ENCODE peak calls at places on chromosomes 11 and 22, in five cellular contexts. One of them, this sample, is unnamed.

GRCh38 chr11:69442807-69443137 is 38.7 kb upstream of the LINC01488 start:
- DNase-seq in psoas muscle: no peak
- DNase-seq in mucosa of descending colon: peak
- DNase-seq in fibroblast of mammary gland: peak
- DNase-seq in fibroblast of pulmonary artery: no peak
- DNase-seq in this sample: peak

GRCh38 chr22:39454385-39454871 is 2.4 kb upstream of the MGAT3 start:
- DNase-seq in psoas muscle: no peak
- DNase-seq in fibroblast of mammary gland: no peak
- DNase-seq in fibroblast of pulmonary artery: peak
- DNase-seq in mucosa of descending colon: no peak
- DNase-seq in this sample: no peak

GRCh38 chr11:130652671-130653335 is 204.4 kb downstream of the ADAMTS15 start:
- DNase-seq in fibroblast of mammary gland: peak
- DNase-seq in mucosa of descending colon: no peak
- DNase-seq in psoas muscle: peak
- DNase-seq in fibroblast of pulmonary artery: peak
- DNase-seq in this sample: peak

GRCh38 chr11:119875841-119876600 is 147.0 kb upstream of the NECTIN1 start:
- DNase-seq in psoas muscle: no peak
- DNase-seq in mucosa of descending colon: no peak
- DNase-seq in fibroblast of pulmonary artery: no peak
- DNase-seq in fibroblast of mammary gland: no peak
- DNase-seq in this sample: no peak

GRCh38 chr11:7143908-7144307 is 55.1 kb downstream of the RBMXL2 start:
- DNase-seq in psoas muscle: no peak
- DNase-seq in fibroblast of mammary gland: peak
- DNase-seq in fibroblast of pulmonary artery: peak
- DNase-seq in mucosa of descending colon: no peak
- DNase-seq in this sample: no peak

GRCh38 chr11:83004855-83005556 is 66.7 kb downstream of the RAB30 start:
- DNase-seq in fibroblast of mammary gland: no peak
- DNase-seq in fibroblast of pulmonary artery: no peak
- DNase-seq in psoas muscle: no peak
- DNase-seq in mucosa of descending colon: no peak
- DNase-seq in this sample: peak

GRCh38 chr11:131546218-131546895 is 175.9 kb downstream of the NTM start:
- DNase-seq in mucosa of descending colon: no peak
- DNase-seq in fibroblast of mammary gland: no peak
- DNase-seq in fibroblast of pulmonary artery: no peak
- DNase-seq in psoas muscle: no peak
- DNase-seq in this sample: no peak

GRCh38 chr11:100969008-100969407 is 160.6 kb downstream of the PGR start:
- DNase-seq in fibroblast of mammary gland: no peak
- DNase-seq in mucosa of descending colon: no peak
- DNase-seq in fibroblast of pulmonary artery: no peak
- DNase-seq in psoas muscle: no peak
- DNase-seq in this sample: no peak

GRCh38 chr11:67610302-67610868 is 3.6 kb downstream of the NDUFV1 start:
- DNase-seq in mucosa of descending colon: no peak
- DNase-seq in psoas muscle: no peak
- DNase-seq in fibroblast of mammary gland: no peak
- DNase-seq in fibroblast of pulmonary artery: no peak
- DNase-seq in this sample: no peak

GRCh38 chr11:72328366-72329224 is 84.6 kb upstream of the PHOX2A start:
- DNase-seq in fibroblast of pulmonary artery: peak
- DNase-seq in fibroblast of mammary gland: peak
- DNase-seq in mucosa of descending colon: no peak
- DNase-seq in psoas muscle: no peak
- DNase-seq in this sample: peak

GRCh38 chr11:15663778-15664218 is 549.1 kb downstream of the INSC start:
- DNase-seq in fibroblast of pulmonary artery: no peak
- DNase-seq in fibroblast of mammary gland: no peak
- DNase-seq in mucosa of descending colon: no peak
- DNase-seq in psoas muscle: no peak
- DNase-seq in this sample: no peak

GRCh38 chr11:119206512-119207299 is 567 bp downstream of the CBL start:
- DNase-seq in mucosa of descending colon: peak
- DNase-seq in fibroblast of mammary gland: peak
- DNase-seq in psoas muscle: peak
- DNase-seq in fibroblast of pulmonary artery: no peak
- DNase-seq in this sample: no peak

GRCh38 chr11:111303476-111303875 is 5.1 kb downstream of the POU2AF3 start:
- DNase-seq in mucosa of descending colon: peak
- DNase-seq in psoas muscle: no peak
- DNase-seq in fibroblast of mammary gland: no peak
- DNase-seq in fibroblast of pulmonary artery: no peak
- DNase-seq in this sample: no peak

GRCh38 chr11:64031001-64031400 is 4.7 kb upstream of the FLRT1 start:
- DNase-seq in psoas muscle: no peak
- DNase-seq in fibroblast of pulmonary artery: no peak
- DNase-seq in fibroblast of mammary gland: no peak
- DNase-seq in mucosa of descending colon: no peak
- DNase-seq in this sample: no peak

GRCh38 chr11:128052912-128053641 is 534.3 kb downstream of the ETS1 start:
- DNase-seq in fibroblast of pulmonary artery: peak
- DNase-seq in fibroblast of mammary gland: peak
- DNase-seq in mucosa of descending colon: no peak
- DNase-seq in psoas muscle: no peak
- DNase-seq in this sample: peak

GRCh38 chr11:133047036-133047800 is 485.1 kb downstream of the OPCML start:
- DNase-seq in fibroblast of mammary gland: no peak
- DNase-seq in fibroblast of pulmonary artery: no peak
- DNase-seq in psoas muscle: no peak
- DNase-seq in mucosa of descending colon: no peak
- DNase-seq in this sample: no peak

DNA sequence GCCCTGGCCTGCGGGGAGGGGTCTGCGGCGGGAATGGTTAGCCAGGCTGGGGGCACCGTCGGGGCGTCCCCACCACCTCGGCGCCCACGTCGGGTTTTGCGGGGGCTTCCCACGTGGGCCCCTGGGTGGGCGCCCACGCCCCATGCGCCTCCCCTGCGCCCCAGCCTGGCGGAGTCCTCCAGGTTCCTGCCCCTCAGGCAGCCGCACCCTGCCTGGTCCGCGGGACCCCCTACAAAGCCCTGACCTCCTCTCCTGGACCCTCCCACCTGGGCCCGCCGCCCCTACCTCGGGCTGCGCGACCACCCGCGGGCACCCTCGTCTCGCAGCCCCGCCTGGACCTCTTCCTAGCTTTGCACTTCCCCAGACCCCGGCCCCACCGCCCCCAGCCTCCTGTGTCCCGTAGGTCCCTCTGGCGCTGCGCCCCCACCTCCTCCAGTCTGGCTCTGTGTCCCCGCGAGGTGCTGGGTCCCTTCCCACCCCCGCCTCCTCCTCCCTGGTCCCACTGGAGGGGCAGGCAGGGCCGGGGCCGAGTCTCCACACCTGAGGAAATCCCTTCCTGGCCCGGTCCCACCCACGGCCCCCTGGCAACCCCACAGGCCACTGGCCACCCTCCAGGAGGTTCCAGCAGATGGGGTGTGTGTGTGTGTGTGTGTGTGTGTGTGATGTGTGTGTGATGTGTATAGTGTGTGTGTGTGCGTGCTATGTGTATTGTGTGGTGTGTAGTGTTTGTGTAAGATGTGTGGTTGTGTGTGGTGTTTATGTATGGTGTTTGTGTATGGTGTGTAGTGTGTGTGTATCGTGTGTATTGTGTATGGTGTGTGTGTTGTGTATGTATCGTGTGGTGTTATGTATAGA is 11.8 kb downstream of the PIM3 start:
- DNase-seq in fibroblast of pulmonary artery: no peak
- DNase-seq in psoas muscle: peak
- DNase-seq in mucosa of descending colon: peak
- DNase-seq in fibroblast of mammary gland: no peak
- DNase-seq in this sample: no peak
- H3K4me3 ChIP-seq in fibroblast of pulmonary artery: no peak
- H3K4me3 ChIP-seq in psoas muscle: peak
- H3K4me3 ChIP-seq in mucosa of descending colon: no peak
- H3K4me3 ChIP-seq in fibroblast of mammary gland: no peak
- H3K4me3 ChIP-seq in this sample: no peak

DNA sequence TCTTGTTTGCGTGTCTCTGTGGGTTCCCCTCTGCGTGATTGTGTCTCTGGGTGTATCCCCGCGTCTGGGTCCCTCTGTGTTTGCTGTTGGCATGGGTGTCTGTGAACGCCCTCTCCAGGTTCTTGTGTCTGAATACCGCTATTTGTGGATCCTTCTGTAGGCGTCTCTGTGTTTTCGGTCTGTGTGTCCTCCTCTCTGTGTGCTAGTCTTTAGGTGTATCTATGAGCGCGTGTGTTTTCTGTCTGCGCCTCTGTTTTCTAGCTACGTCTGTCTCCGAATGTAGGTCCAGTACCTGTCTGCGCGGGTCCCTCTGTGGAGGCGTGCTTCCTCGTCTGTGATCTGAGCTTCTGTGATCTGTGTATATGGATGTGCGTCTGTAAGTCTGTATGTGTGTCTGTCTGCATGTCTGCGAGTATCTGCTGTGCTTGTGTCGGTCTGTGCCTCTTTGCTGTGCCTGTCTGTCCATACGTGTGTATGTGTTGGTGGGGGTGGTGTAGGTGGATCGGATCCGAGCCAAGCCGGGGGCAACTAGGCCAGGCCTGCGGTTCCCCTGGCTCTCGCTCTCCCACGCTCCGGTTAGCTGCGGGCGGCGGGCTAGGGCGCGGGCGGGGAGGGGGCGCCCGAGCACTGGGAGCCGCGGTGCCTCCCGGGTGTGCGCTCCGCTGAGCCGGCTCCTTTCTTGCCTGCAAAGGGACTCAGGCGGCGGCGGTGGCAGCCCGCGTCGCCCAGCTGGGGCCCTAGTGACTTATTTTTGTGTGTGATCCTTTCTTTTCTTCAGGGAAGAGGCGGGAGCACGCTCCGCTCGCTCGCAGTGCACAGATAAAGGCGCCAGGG is 105.3 kb upstream of the E2F8 start:
- DNase-seq in fibroblast of pulmonary artery: peak
- DNase-seq in mucosa of descending colon: no peak
- DNase-seq in psoas muscle: peak
- DNase-seq in fibroblast of mammary gland: peak
- DNase-seq in this sample: no peak
- H3K4me3 ChIP-seq in fibroblast of pulmonary artery: peak
- H3K4me3 ChIP-seq in mucosa of descending colon: no peak
- H3K4me3 ChIP-seq in psoas muscle: peak
- H3K4me3 ChIP-seq in fibroblast of mammary gland: peak
- H3K4me3 ChIP-seq in this sample: peak

DNA sequence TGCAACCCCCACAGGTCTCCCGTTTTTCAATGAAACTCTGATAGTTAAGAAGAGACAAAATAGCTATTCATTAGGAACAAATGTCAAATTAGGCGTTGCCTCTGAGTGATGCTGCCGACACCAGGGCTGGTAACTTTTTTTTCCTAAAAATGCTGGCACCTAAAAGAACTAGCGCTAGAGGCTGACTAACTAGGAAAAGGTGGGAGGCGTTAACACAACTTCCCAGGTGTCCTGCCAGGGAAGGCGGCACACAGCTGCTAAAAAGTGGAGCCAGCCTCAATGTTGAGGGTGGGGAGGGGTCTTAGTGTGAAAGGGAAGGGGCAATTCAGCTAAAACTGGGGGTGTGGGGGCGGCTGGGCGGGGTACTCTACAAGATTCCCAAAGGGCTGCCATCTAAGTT is 5.4 kb downstream of the MN1 start:
- DNase-seq in mucosa of descending colon: no peak
- DNase-seq in fibroblast of mammary gland: no peak
- DNase-seq in psoas muscle: no peak
- DNase-seq in fibroblast of pulmonary artery: no peak
- DNase-seq in this sample: no peak
- H3K4me3 ChIP-seq in mucosa of descending colon: no peak
- H3K4me3 ChIP-seq in fibroblast of mammary gland: no peak
- H3K4me3 ChIP-seq in psoas muscle: peak
- H3K4me3 ChIP-seq in fibroblast of pulmonary artery: peak
- H3K4me3 ChIP-seq in this sample: peak

DNA sequence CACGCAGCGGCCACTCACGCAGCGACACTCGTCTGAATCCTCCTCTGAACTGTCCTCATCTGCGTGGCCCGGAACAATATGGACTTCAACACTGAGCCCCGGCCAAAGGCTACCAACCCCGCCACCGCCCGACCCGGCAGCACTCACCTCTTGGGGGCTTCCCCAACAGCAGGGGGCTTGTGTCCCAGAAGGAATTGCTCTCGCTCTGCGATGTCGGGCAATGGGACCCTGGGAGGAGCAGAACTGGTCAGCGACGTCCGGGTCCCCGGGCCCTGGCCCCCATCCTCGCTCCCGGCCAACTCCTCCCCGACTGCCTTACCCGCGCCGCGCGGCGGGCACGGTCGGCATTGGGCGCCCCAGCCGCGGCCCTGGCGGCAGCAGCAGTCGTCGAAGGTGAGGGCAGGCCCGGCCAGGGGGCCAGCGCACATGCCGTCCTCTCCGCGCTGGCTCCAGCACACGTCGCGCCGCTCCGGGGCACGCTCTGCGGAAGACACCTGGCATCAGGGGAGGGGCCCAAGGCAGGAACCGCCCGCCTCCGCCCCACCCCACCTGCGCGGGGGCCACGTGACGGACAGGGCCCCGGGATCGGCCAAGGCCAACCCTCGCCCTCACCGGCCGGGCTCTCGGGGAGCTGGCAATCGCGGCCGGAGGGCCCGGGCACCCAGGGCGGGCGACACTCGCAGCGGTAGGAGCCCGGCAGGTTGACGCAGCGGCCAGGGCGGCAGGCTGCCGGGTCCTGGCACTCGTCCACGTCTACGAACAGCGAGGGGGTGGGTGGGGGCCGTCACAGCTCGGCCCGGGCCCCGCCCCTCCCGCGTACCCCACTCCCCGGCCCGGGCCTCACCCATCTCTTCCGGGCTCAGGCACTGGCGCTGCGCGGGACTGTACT is 14.8 kb downstream of the SCYL1 start:
- DNase-seq in psoas muscle: no peak
- DNase-seq in fibroblast of mammary gland: no peak
- DNase-seq in fibroblast of pulmonary artery: no peak
- DNase-seq in mucosa of descending colon: peak
- DNase-seq in this sample: no peak
- H3K4me3 ChIP-seq in psoas muscle: peak
- H3K4me3 ChIP-seq in fibroblast of mammary gland: peak
- H3K4me3 ChIP-seq in fibroblast of pulmonary artery: peak
- H3K4me3 ChIP-seq in mucosa of descending colon: peak
- H3K4me3 ChIP-seq in this sample: peak

GRCh38 chr11:94767701-94768601 is at the start of gene AMOTL1:
- DNase-seq in psoas muscle: peak
- DNase-seq in mucosa of descending colon: peak
- DNase-seq in fibroblast of mammary gland: peak
- DNase-seq in fibroblast of pulmonary artery: peak
- DNase-seq in this sample: peak
- H3K4me3 ChIP-seq in psoas muscle: peak
- H3K4me3 ChIP-seq in mucosa of descending colon: peak
- H3K4me3 ChIP-seq in fibroblast of mammary gland: peak
- H3K4me3 ChIP-seq in fibroblast of pulmonary artery: peak
- H3K4me3 ChIP-seq in this sample: peak

GRCh38 chr11:62676698-62677097 is 2.2 kb downstream of the UBXN1 start:
- DNase-seq in fibroblast of pulmonary artery: no peak
- DNase-seq in psoas muscle: no peak
- DNase-seq in mucosa of descending colon: no peak
- DNase-seq in fibroblast of mammary gland: no peak
- DNase-seq in this sample: no peak
- H3K4me3 ChIP-seq in fibroblast of pulmonary artery: no peak
- H3K4me3 ChIP-seq in psoas muscle: peak
- H3K4me3 ChIP-seq in mucosa of descending colon: no peak
- H3K4me3 ChIP-seq in fibroblast of mammary gland: no peak
- H3K4me3 ChIP-seq in this sample: no peak

This sample was measured in astrocyte.